ENCODE peak calls at places on chromosomes 13 and 19, in eight cellular contexts. J is kidney tubule cell, Y is aorta, F is thyroid gland, T is NCI-H2227 treated with DMSO at 0.1 percent for 48 hours, C is cardiac muscle cell, W is A673, N is NCI-H1092 treated with DMSO at 0.1 percent for 48 hours. V is an unnamed sample.

GRCh38 chr13:84973661-84974060 is 825.6 kb downstream of the SLITRK6 start:
- DNase-seq in W (no peak), J (no peak), T (no peak), Y (no peak), F (no peak), C (no peak), N (no peak), V (no peak)

GRCh38 chr19:3521104-3521445 is 15.0 kb downstream of the FZR1 start:
- DNase-seq in T (no peak), C (no peak), N (no peak), J (peak), W (no peak), F (no peak), Y (no peak), V (no peak)

GRCh38 chr19:47461876-47462275 is 9.8 kb downstream of the SLC8A2 start:
- DNase-seq in N (no peak), W (no peak), Y (no peak), F (no peak), C (no peak), J (no peak), T (no peak), V (no peak)

GRCh38 chr13:79775830-79776229 is 294.9 kb downstream of the NDFIP2 start:
- DNase-seq in Y (no peak), F (peak), J (peak), C (peak), T (no peak), N (peak), W (peak), V (peak)

GRCh38 chr19:23914402-23915286 is at the start of gene ZNF726:
- DNase-seq in W (peak), C (peak), N (peak), T (peak), F (peak), Y (peak), J (peak), V (peak)

GRCh38 chr13:43865892-43866291 is 13.6 kb downstream of the CCDC122 start:
- DNase-seq in J (peak), N (no peak), C (no peak), F (no peak), W (no peak), T (no peak), Y (no peak), V (no peak)

GRCh38 chr13:99796175-99796819 is 175.3 kb downstream of the ZIC5 start:
- DNase-seq in N (no peak), Y (no peak), C (peak), W (peak), F (no peak), J (peak), T (no peak), V (peak)

GRCh38 chr19:28296506-28296905 is 916.4 kb downstream of the UQCRFS1 start:
- DNase-seq in N (no peak), W (peak), C (no peak), T (no peak), Y (no peak), F (no peak), J (peak), V (no peak)

GRCh38 chr19:35168261-35168660 is 13.7 kb downstream of the FXYD5 start:
- DNase-seq in C (no peak), W (no peak), T (no peak), N (no peak), F (no peak), Y (no peak), J (peak), V (no peak)